ENCODE peak calls at places on chromosomes 16 and 17, in five cellular contexts. P, N, O, E and L are unnamed samples.

GRCh38 chr17:39473310-39473709 is 12.0 kb downstream of the CDK12 start:
- DNase-seq in E (no peak), N (no peak), P (no peak), O (no peak), L (no peak)

GRCh38 chr16:47055136-47055885 is 81.8 kb upstream of the DNAJA2 start:
- DNase-seq in P (no peak), N (no peak), O (no peak), E (no peak), L (no peak)

GRCh38 chr17:5532581-5532980 is 46.2 kb downstream of the MIS12 start:
- DNase-seq in P (no peak), E (no peak), O (no peak), N (no peak), L (no peak)

GRCh38 chr16:47884131-47884725 is 271.6 kb downstream of the ABCC12 start:
- DNase-seq in O (no peak), N (no peak), P (no peak), E (no peak), L (peak; percentile 11)

GRCh38 chr16:82730901-82731300 is 104.1 kb downstream of the CDH13 start:
- DNase-seq in O (no peak), P (no peak), E (no peak), N (no peak), L (no peak)

GRCh38 chr17:81200695-81201580 is 21.8 kb downstream of the CEP131 start:
- DNase-seq in O (peak; percentile 75), N (peak; percentile 50), E (peak; percentile 85), P (peak; percentile 88), L (peak; percentile 83)

GRCh38 chr16:19075511-19075910 is 8.1 kb downstream of the COQ7 start:
- DNase-seq in O (no peak), N (no peak), E (no peak), P (no peak), L (no peak)

GRCh38 chr17:34527908-34528470 is 51.4 kb upstream of the TMEM132E start:
- DNase-seq in P (no peak), N (no peak), E (no peak), O (peak; percentile 9), L (no peak)